ENCODE peak calls at places on chromosomes 2 and 18, in nine cellular contexts. I, L, P, R, U, F, M, J and S are unnamed samples.

GRCh38 chr2:75808793-75809535 is 98.2 kb upstream of the GCFC2 start:
- DNase-seq in I (no peak), L (no peak), P (no peak), R (no peak), U (no peak), F (no peak), M (no peak), J (no peak), S (no peak)

GRCh38 chr2:100831158-100831715 is 11.3 kb downstream of the NPAS2 start:
- DNase-seq in I (no peak), L (no peak), P (no peak), R (no peak), U (no peak), F (no peak), M (no peak), J (no peak), S (no peak)

GRCh38 chr2:144524190-144524957 is 4.5 kb upstream of the ZEB2 start:
- DNase-seq in I (peak; percentile 77), L (peak; percentile 77), P (no peak), R (no peak), U (no peak), F (peak; percentile 57), M (peak; percentile 80), J (no peak), S (peak; percentile 80)

GRCh38 chr2:29012211-29012681 is 31.1 kb downstream of the TOGARAM2 start:
- DNase-seq in I (peak; percentile 76), L (no peak), P (peak; percentile 44), R (no peak), U (no peak), F (no peak), M (peak; percentile 77), J (no peak), S (peak; percentile 79)

GRCh38 chr2:128450211-128451015 is 131.7 kb upstream of the HS6ST1 start:
- DNase-seq in I (no peak), L (peak; percentile 51), P (no peak), R (no peak), U (no peak), F (peak; percentile 8), M (peak; percentile 48), J (no peak), S (peak; percentile 76)

GRCh38 chr2:232214053-232214452 is 164.5 kb upstream of the ALPP start:
- DNase-seq in I (no peak), L (no peak), P (no peak), R (no peak), U (no peak), F (no peak), M (no peak), J (no peak), S (no peak)

GRCh38 chr2:18723219-18723618 is 133.8 kb upstream of the NT5C1B start:
- DNase-seq in I (no peak), L (no peak), P (no peak), R (no peak), U (no peak), F (no peak), M (no peak), J (no peak), S (no peak)

GRCh38 chr2:204010611-204011560 is 74.3 kb downstream of the ICOS start:
- DNase-seq in I (no peak), L (no peak), P (no peak), R (no peak), U (no peak), F (no peak), M (no peak), J (no peak), S (no peak)

GRCh38 chr2:144165599-144166250 is 354.2 kb downstream of the ZEB2 start:
- DNase-seq in I (no peak), L (no peak), P (no peak), R (no peak), U (no peak), F (no peak), M (no peak), J (no peak), S (no peak)

GRCh38 chr18:39571511-39571910 is 2005.9 kb upstream of the CELF4 start:
- DNase-seq in I (peak; percentile 54), L (no peak), P (no peak), R (no peak), U (no peak), F (no peak), M (no peak), J (peak; percentile 39), S (no peak)

GRCh38 chr2:117557626-117558025 is 256.9 kb upstream of the DDX18 start:
- DNase-seq in I (no peak), L (no peak), P (no peak), R (no peak), U (no peak), F (no peak), M (no peak), J (no peak), S (no peak)

GRCh38 chr18:24010673-24011072 is 3.9 kb upstream of the TTC39C start:
- DNase-seq in I (no peak), L (no peak), P (no peak), R (no peak), U (no peak), F (no peak), M (no peak), J (no peak), S (no peak)

GRCh38 chr18:24009651-24010333 is 4.8 kb upstream of the TTC39C start:
- DNase-seq in I (no peak), L (no peak), P (peak; percentile 71), R (no peak), U (no peak), F (no peak), M (no peak), J (no peak), S (no peak)

GRCh38 chr18:24006731-24007308 is 7.7 kb upstream of the TTC39C start:
- DNase-seq in I (no peak), L (no peak), P (no peak), R (no peak), U (no peak), F (no peak), M (no peak), J (no peak), S (no peak)

GRCh38 chr18:24011095-24011917 is 3.2 kb upstream of the TTC39C start:
- DNase-seq in I (no peak), L (no peak), P (no peak), R (no peak), U (no peak), F (no peak), M (no peak), J (no peak), S (no peak)

DNA sequence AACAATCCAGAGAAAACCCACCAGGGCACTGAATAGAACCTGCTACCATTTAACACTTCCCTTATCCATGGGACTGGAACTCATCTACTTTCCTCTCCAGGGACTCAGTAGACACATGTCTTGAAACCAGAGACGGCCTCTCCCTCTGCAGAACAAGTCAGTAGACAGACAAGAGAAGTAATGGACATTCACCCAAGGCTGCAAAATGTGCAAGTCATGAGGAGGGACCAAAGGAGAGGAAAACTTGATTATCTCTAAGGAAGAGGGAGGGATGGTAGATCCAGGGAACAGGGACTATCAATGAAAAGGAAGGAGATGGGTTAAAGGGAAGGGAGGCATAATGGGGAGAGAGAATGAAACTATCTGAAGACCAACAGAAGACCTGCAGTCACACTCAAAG is 5.3 kb upstream of the TTC39C start:
- DNase-seq in I (no peak), L (no peak), P (no peak), R (no peak), U (no peak), F (no peak), M (no peak), J (no peak), S (no peak)
- H3K4me3 ChIP-seq in I (no peak overlapping the region), L (no peak overlapping the region), P (no peak overlapping the region), R (no peak overlapping the region), U (no peak overlapping the region), F (no peak overlapping the region), M (no peak overlapping the region), J (no peak overlapping the region), S (no peak overlapping the region)

DNA sequence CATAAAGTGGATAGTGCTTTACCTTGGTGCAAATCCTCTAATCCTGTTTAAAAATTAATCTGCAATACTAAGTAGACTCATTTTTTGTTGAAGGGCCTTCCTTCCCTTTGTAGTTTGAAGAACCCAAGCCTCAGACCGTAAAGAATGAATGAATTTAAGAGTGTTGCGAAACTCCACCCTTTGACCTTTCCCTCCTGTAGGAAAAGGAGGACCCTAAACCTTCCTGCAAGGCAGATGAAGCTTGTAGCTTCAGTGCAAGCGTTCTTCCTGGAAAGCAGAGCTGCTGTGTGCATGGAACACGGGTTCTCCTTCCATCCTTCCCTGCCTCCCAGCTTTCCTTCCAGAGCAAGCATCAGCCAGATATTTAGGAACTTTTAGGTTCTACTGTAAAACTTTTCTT is 1.7 kb downstream of the IMPA2 start:
- DNase-seq in I (no peak), L (no peak), P (no peak), R (no peak), U (no peak), F (no peak), M (no peak), J (no peak), S (peak; percentile 47)
- H3K4me3 ChIP-seq in I (no peak overlapping the region), L (peak overlapping the region; percentile 76), P (no peak overlapping the region), R (peak overlapping the region; percentile 93), U (peak overlapping the region; percentile 69), F (no peak overlapping the region), M (no peak overlapping the region), J (no peak overlapping the region), S (no peak overlapping the region)

GRCh38 chr2:176121377-176122111 is 975 bp upstream of the HOXD9 start:
- DNase-seq in I (no peak), L (no peak), P (no peak), R (no peak), U (no peak), F (peak; percentile 37), M (peak; percentile 40), J (no peak), S (no peak)
- H3K4me3 ChIP-seq in I (no peak overlapping the region), L (no peak overlapping the region), P (no peak overlapping the region), R (peak overlapping the region; percentile 59), U (no peak overlapping the region), F (peak overlapping the region; percentile 78), M (peak overlapping the region; percentile 48), J (no peak overlapping the region), S (peak overlapping the region; percentile 76)

GRCh38 chr2:25176541-25177368 is 8.4 kb upstream of the POMC start:
- DNase-seq in I (no peak), L (no peak), P (no peak), R (no peak), U (no peak), F (no peak), M (peak; percentile 13), J (no peak), S (no peak)

GRCh38 chr2:25177369-25177641 is 8.9 kb upstream of the POMC start:
- DNase-seq in I (no peak), L (no peak), P (no peak), R (no peak), U (no peak), F (no peak), M (no peak), J (no peak), S (no peak)

GRCh38 chr2:25176138-25176537 is 7.8 kb upstream of the POMC start:
- DNase-seq in I (no peak), L (no peak), P (no peak), R (no peak), U (no peak), F (no peak), M (no peak), J (no peak), S (no peak)

GRCh38 chr2:25174192-25174861 is 5.9 kb upstream of the POMC start:
- DNase-seq in I (no peak), L (peak; percentile 28), P (no peak), R (no peak), U (no peak), F (no peak), M (peak; percentile 27), J (no peak), S (peak; percentile 29)

DNA sequence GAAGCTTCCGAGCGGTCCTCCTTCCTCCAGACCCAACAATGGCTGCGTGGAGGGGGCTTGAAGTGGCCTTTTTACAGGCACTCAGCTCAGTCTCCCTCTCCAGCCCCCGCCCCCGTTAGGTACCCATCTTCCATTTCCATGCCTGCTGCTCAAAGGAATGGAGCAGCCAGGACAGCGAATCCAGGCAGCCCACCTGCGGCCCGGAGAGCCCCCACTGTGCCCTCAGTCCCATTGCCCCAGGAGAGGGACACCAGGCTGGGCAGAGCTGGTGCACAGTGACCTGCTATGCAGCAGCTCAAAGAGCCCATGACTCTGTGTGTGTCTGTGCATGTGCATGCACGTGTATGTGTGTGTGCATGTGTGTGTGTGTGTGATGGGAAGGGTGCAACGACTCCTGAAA is 10.6 kb upstream of the POMC start:
- DNase-seq in I (no peak), L (peak; percentile 40), P (no peak), R (no peak), U (no peak), F (no peak), M (peak; percentile 30), J (no peak), S (no peak)
- H3K4me3 ChIP-seq in I (no peak overlapping the region), L (no peak overlapping the region), P (no peak overlapping the region), R (no peak overlapping the region), U (no peak overlapping the region), F (no peak overlapping the region), M (no peak overlapping the region), J (no peak overlapping the region), S (no peak overlapping the region)